ENCODE peak calls at places on chromosomes 12 and 14, in eight cellular contexts. T, I, H, Z, G, B, E and F are unnamed samples.

GRCh38 chr12:71415336-71416231 is 24.0 kb upstream of the LGR5 start:
- DNase-seq in E (no peak), G (peak), B (peak), Z (no peak), H (peak), I (no peak), T (peak), F (no peak)

GRCh38 chr12:108597559-108598471 is at the start of gene TMEM119:
- DNase-seq in I (no peak), H (no peak), Z (peak), B (peak), G (peak), E (peak), T (peak), F (no peak)

GRCh38 chr12:1594295-1595025 is at the start of gene FBXL14:
- DNase-seq in Z (peak), H (peak), B (no peak), G (no peak), T (peak), E (peak), I (peak), F (peak)

GRCh38 chr12:120760349-120761245 is 35.0 kb downstream of the ACADS start:
- DNase-seq in H (no peak), Z (no peak), I (no peak), E (no peak), B (no peak), G (no peak), T (no peak), F (no peak)

GRCh38 chr14:71988954-71989353 is 56.7 kb downstream of the RGS6 start:
- DNase-seq in E (no peak), H (no peak), I (no peak), T (no peak), Z (no peak), G (no peak), B (no peak), F (no peak)

GRCh38 chr12:101856030-101856429 is 21.4 kb upstream of the DRAM1 start:
- DNase-seq in Z (no peak), G (no peak), B (no peak), I (no peak), E (no peak), T (no peak), H (no peak), F (no peak)

GRCh38 chr12:132622437-132623071 is 4.0 kb downstream of the P2RX2 start:
- DNase-seq in E (peak), B (no peak), H (no peak), G (no peak), I (no peak), Z (peak), T (no peak), F (no peak)

GRCh38 chr12:41683023-41683422 is 461.7 kb downstream of the GXYLT1 start:
- DNase-seq in B (no peak), H (no peak), Z (no peak), I (no peak), E (no peak), G (no peak), T (no peak), F (no peak)

DNA sequence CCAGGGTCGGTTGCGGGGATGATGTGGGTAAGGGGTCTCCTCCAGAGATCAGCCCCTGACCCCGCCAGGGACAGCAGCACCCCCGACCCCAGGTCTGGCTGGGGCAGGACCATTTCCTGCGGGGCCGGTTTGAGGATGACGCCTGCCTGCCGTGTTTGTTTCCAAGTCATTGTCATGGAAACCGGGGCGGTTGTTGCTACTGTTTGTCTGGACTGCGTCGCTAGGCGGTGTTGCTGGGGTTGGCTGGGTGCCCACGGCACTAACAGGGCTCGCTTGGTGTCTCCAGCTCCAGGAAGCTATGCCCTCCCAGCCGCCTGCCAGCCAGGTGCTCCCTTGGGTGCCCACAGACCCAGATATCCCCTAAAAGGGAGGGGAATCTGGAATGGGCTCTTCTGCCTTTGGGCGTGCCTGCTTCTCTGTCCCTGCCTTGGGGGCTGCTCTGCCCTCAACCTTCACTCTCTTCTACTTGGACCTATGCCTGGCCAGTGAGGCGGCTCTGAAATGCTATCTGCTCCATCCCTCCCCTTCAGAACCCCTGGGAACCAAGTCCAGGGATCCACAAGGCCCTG is 4.7 kb upstream of the CRIP1 start:
- DNase-seq in I (peak), T (peak), G (peak), Z (peak), E (peak), H (peak), B (peak), F (peak)
- TF ChIP-seq CTCF in I (no peak), T (no peak), G (no peak), Z (no peak), E (no peak), H (peak), B (no peak), F (no peak)

DNA sequence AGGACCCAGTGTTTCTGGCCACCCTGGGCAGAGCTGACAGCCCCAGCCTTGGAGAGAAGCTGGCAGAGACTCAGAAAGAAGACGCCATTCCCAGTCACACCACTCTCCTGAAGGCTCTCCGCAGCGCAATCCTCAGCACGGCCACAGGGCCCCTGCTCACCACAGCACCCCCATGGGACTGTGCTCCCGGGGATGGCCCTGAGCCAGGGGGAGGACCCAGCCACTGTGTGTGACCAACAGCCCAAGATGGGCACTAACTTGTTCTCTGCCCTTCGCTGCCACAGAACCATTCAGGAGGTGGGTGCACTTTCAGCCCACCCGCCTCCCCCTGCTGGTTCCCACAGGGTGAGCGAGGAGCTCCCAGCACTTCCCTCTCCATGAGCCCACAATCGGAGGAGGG is 57.1 kb downstream of the CCNK start:
- DNase-seq in G (no peak), T (no peak), B (no peak), H (no peak), Z (no peak), I (no peak), E (no peak), F (no peak)
- TF ChIP-seq CTCF in G (peak), T (no peak), B (no peak), H (peak), Z (no peak), I (no peak), E (no peak), F (no peak)

GRCh38 chr12:29519585-29520182 is 22.2 kb upstream of the OVCH1 start:
- DNase-seq in I (peak), Z (no peak), T (peak), G (no peak), H (peak), E (no peak), B (peak), F (no peak)
- TF ChIP-seq CTCF in I (peak), Z (peak), T (peak), G (peak), H (peak), E (peak), B (peak), F (peak)

GRCh38 chr14:68655961-68656360 is 136.9 kb downstream of the ZFP36L1 start:
- DNase-seq in G (no peak), E (no peak), T (no peak), B (no peak), H (no peak), I (no peak), Z (no peak), F (no peak)
- TF ChIP-seq CTCF in G (no peak), E (no peak), T (no peak), B (peak), H (no peak), I (no peak), Z (no peak), F (no peak)